ENCODE peak calls at places on chromosomes 13 and 19, in ten cellular contexts. One of them, this sample, is unnamed.

GRCh38 chr13:34064456-34065205 is 246.7 kb downstream of the RFC3 start:
- DNase-seq in tibial nerve: no peak
- DNase-seq in uterus: no peak
- DNase-seq in body of pancreas: no peak
- DNase-seq in IMR-90: no peak
- DNase-seq in heart left ventricle: no peak
- DNase-seq in suprapubic skin: no peak
- DNase-seq in transverse colon: no peak
- DNase-seq in A549: no peak
- DNase-seq in adrenal gland: no peak
- DNase-seq in this sample: no peak

GRCh38 chr19:39144487-39145071 is 19.0 kb downstream of the PAK4 start:
- DNase-seq in tibial nerve: no peak
- DNase-seq in uterus: peak
- DNase-seq in body of pancreas: no peak
- DNase-seq in IMR-90: peak
- DNase-seq in heart left ventricle: no peak
- DNase-seq in suprapubic skin: no peak
- DNase-seq in transverse colon: no peak
- DNase-seq in A549: no peak
- DNase-seq in adrenal gland: no peak
- DNase-seq in this sample: peak

GRCh38 chr19:16228637-16229321 is 31.1 kb downstream of the AP1M1 start:
- DNase-seq in tibial nerve: no peak
- DNase-seq in uterus: no peak
- DNase-seq in body of pancreas: no peak
- DNase-seq in IMR-90: no peak
- DNase-seq in heart left ventricle: no peak
- DNase-seq in suprapubic skin: no peak
- DNase-seq in transverse colon: no peak
- DNase-seq in A549: no peak
- DNase-seq in adrenal gland: no peak
- DNase-seq in this sample: no peak

GRCh38 chr19:46428278-46429141 is at the start of gene PNMA8C:
- DNase-seq in tibial nerve: no peak
- DNase-seq in uterus: peak
- DNase-seq in body of pancreas: peak
- DNase-seq in IMR-90: peak
- DNase-seq in heart left ventricle: peak
- DNase-seq in suprapubic skin: no peak
- DNase-seq in transverse colon: peak
- DNase-seq in A549: no peak
- DNase-seq in adrenal gland: peak
- DNase-seq in this sample: peak

GRCh38 chr13:31008400-31009115 is 76.1 kb downstream of the TEX26 start:
- DNase-seq in tibial nerve: no peak
- DNase-seq in uterus: no peak
- DNase-seq in body of pancreas: no peak
- DNase-seq in IMR-90: peak
- DNase-seq in heart left ventricle: no peak
- DNase-seq in suprapubic skin: no peak
- DNase-seq in transverse colon: no peak
- DNase-seq in A549: no peak
- DNase-seq in adrenal gland: no peak
- DNase-seq in this sample: no peak

GRCh38 chr13:39777527-39778061 is 122.1 kb downstream of the COG6 start:
- DNase-seq in tibial nerve: no peak
- DNase-seq in uterus: no peak
- DNase-seq in body of pancreas: no peak
- DNase-seq in IMR-90: peak
- DNase-seq in heart left ventricle: peak
- DNase-seq in suprapubic skin: no peak
- DNase-seq in transverse colon: no peak
- DNase-seq in A549: peak
- DNase-seq in adrenal gland: peak
- DNase-seq in this sample: no peak

GRCh38 chr19:6232567-6232966 is 47.2 kb downstream of the MLLT1 start:
- DNase-seq in tibial nerve: no peak
- DNase-seq in uterus: no peak
- DNase-seq in body of pancreas: no peak
- DNase-seq in IMR-90: peak
- DNase-seq in heart left ventricle: peak
- DNase-seq in suprapubic skin: no peak
- DNase-seq in transverse colon: no peak
- DNase-seq in A549: no peak
- DNase-seq in adrenal gland: no peak
- DNase-seq in this sample: no peak

GRCh38 chr19:17846146-17846545 is 1.6 kb downstream of the JAK3 start:
- DNase-seq in tibial nerve: no peak
- DNase-seq in uterus: no peak
- DNase-seq in body of pancreas: no peak
- DNase-seq in IMR-90: no peak
- DNase-seq in heart left ventricle: no peak
- DNase-seq in suprapubic skin: no peak
- DNase-seq in transverse colon: peak
- DNase-seq in A549: no peak
- DNase-seq in adrenal gland: no peak
- DNase-seq in this sample: no peak

GRCh38 chr13:75779393-75779792 is 143.3 kb downstream of the LMO7 start:
- DNase-seq in tibial nerve: no peak
- DNase-seq in uterus: no peak
- DNase-seq in body of pancreas: no peak
- DNase-seq in IMR-90: no peak
- DNase-seq in heart left ventricle: no peak
- DNase-seq in suprapubic skin: no peak
- DNase-seq in transverse colon: no peak
- DNase-seq in A549: no peak
- DNase-seq in adrenal gland: no peak
- DNase-seq in this sample: no peak

GRCh38 chr13:99226493-99226892 is 25.8 kb downstream of the UBAC2 start:
- DNase-seq in tibial nerve: no peak
- DNase-seq in uterus: no peak
- DNase-seq in body of pancreas: no peak
- DNase-seq in IMR-90: no peak
- DNase-seq in heart left ventricle: no peak
- DNase-seq in suprapubic skin: no peak
- DNase-seq in transverse colon: no peak
- DNase-seq in A549: no peak
- DNase-seq in adrenal gland: no peak
- DNase-seq in this sample: no peak

GRCh38 chr13:112861876-112862615 is 107.0 kb upstream of the MCF2L start:
- DNase-seq in tibial nerve: no peak
- DNase-seq in uterus: no peak
- DNase-seq in body of pancreas: no peak
- DNase-seq in IMR-90: no peak
- DNase-seq in heart left ventricle: no peak
- DNase-seq in suprapubic skin: peak
- DNase-seq in transverse colon: no peak
- DNase-seq in A549: no peak
- DNase-seq in adrenal gland: peak
- DNase-seq in this sample: no peak

GRCh38 chr19:39078436-39079200 is 5.5 kb upstream of the ACP7 start:
- DNase-seq in tibial nerve: no peak
- DNase-seq in uterus: no peak
- DNase-seq in body of pancreas: no peak
- DNase-seq in IMR-90: peak
- DNase-seq in heart left ventricle: no peak
- DNase-seq in suprapubic skin: no peak
- DNase-seq in transverse colon: no peak
- DNase-seq in A549: peak
- DNase-seq in adrenal gland: no peak
- DNase-seq in this sample: no peak

GRCh38 chr19:2275588-2276428 is 6.2 kb downstream of the PEAK3 start:
- DNase-seq in tibial nerve: no peak
- DNase-seq in uterus: no peak
- DNase-seq in body of pancreas: no peak
- DNase-seq in IMR-90: no peak
- DNase-seq in heart left ventricle: no peak
- DNase-seq in suprapubic skin: no peak
- DNase-seq in transverse colon: peak
- DNase-seq in A549: no peak
- DNase-seq in adrenal gland: peak
- DNase-seq in this sample: peak
- TF ChIP-seq POLR2A in tibial nerve: no peak
- TF ChIP-seq POLR2A in uterus: no peak
- TF ChIP-seq POLR2A in body of pancreas: no peak
- TF ChIP-seq POLR2A in IMR-90: no peak
- TF ChIP-seq POLR2A in heart left ventricle: no peak
- TF ChIP-seq POLR2A in suprapubic skin: no peak
- TF ChIP-seq POLR2A in transverse colon: no peak
- TF ChIP-seq POLR2A in A549: no peak
- TF ChIP-seq POLR2A in adrenal gland: no peak
- TF ChIP-seq POLR2A in this sample: no peak

GRCh38 chr13:105972306-105972721 is 563.1 kb downstream of the EFNB2 start:
- DNase-seq in tibial nerve: no peak
- DNase-seq in uterus: no peak
- DNase-seq in body of pancreas: no peak
- DNase-seq in IMR-90: no peak
- DNase-seq in heart left ventricle: no peak
- DNase-seq in suprapubic skin: no peak
- DNase-seq in transverse colon: peak
- DNase-seq in A549: no peak
- DNase-seq in adrenal gland: no peak
- DNase-seq in this sample: no peak
- TF ChIP-seq POLR2A in tibial nerve: no peak
- TF ChIP-seq POLR2A in uterus: no peak
- TF ChIP-seq POLR2A in body of pancreas: no peak
- TF ChIP-seq POLR2A in IMR-90: no peak
- TF ChIP-seq POLR2A in heart left ventricle: no peak
- TF ChIP-seq POLR2A in suprapubic skin: no peak
- TF ChIP-seq POLR2A in transverse colon: no peak
- TF ChIP-seq POLR2A in A549: no peak
- TF ChIP-seq POLR2A in adrenal gland: no peak
- TF ChIP-seq POLR2A in this sample: no peak

DNA sequence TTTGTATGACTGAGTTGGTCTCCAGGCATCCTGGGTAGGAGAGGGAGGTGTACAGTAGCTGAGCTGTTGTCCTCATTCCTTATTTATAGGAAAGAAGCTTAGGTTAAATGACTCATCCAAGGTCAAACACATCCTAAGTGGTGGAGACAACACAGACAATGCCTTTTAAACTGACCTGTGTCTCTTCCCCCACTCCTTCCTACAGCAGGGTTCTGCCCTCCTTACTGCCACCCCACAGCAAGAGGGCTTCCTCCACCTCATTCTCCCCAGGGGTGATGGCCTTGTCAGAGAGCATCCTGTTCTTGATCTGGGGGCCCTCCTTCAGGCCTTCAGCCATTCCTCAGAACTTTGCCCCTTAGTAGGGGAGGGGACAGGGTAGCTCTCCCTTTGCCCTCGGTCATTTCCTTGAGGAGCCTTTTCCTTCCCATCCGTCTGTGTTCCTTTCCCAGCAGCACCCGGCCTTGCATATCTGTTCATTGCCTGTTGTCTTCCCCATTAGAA is 48.2 kb upstream of the GPI start:
- DNase-seq in tibial nerve: no peak
- DNase-seq in uterus: no peak
- DNase-seq in body of pancreas: no peak
- DNase-seq in IMR-90: peak
- DNase-seq in heart left ventricle: no peak
- DNase-seq in suprapubic skin: no peak
- DNase-seq in transverse colon: peak
- DNase-seq in A549: peak
- DNase-seq in adrenal gland: no peak
- DNase-seq in this sample: no peak
- TF ChIP-seq POLR2A in tibial nerve: no peak
- TF ChIP-seq POLR2A in uterus: no peak
- TF ChIP-seq POLR2A in body of pancreas: no peak
- TF ChIP-seq POLR2A in IMR-90: no peak
- TF ChIP-seq POLR2A in heart left ventricle: no peak
- TF ChIP-seq POLR2A in suprapubic skin: no peak
- TF ChIP-seq POLR2A in transverse colon: no peak
- TF ChIP-seq POLR2A in A549: no peak
- TF ChIP-seq POLR2A in adrenal gland: no peak
- TF ChIP-seq POLR2A in this sample: no peak

GRCh38 chr13:48159436-48160225 is 64.7 kb upstream of the MED4 start:
- DNase-seq in tibial nerve: no peak
- DNase-seq in uterus: no peak
- DNase-seq in body of pancreas: no peak
- DNase-seq in IMR-90: no peak
- DNase-seq in heart left ventricle: no peak
- DNase-seq in suprapubic skin: no peak
- DNase-seq in transverse colon: no peak
- DNase-seq in A549: no peak
- DNase-seq in adrenal gland: no peak
- DNase-seq in this sample: no peak

GRCh38 chr13:48162182-48162581 is 67.3 kb upstream of the MED4 start:
- DNase-seq in tibial nerve: no peak
- DNase-seq in uterus: no peak
- DNase-seq in body of pancreas: no peak
- DNase-seq in IMR-90: no peak
- DNase-seq in heart left ventricle: no peak
- DNase-seq in suprapubic skin: no peak
- DNase-seq in transverse colon: no peak
- DNase-seq in A549: no peak
- DNase-seq in adrenal gland: no peak
- DNase-seq in this sample: no peak

GRCh38 chr13:48160879-48161278 is 66.0 kb upstream of the MED4 start:
- DNase-seq in tibial nerve: peak
- DNase-seq in uterus: no peak
- DNase-seq in body of pancreas: no peak
- DNase-seq in IMR-90: no peak
- DNase-seq in heart left ventricle: peak
- DNase-seq in suprapubic skin: no peak
- DNase-seq in transverse colon: no peak
- DNase-seq in A549: no peak
- DNase-seq in adrenal gland: no peak
- DNase-seq in this sample: no peak

GRCh38 chr13:48163066-48163465 is 68.2 kb upstream of the MED4 start:
- DNase-seq in tibial nerve: no peak
- DNase-seq in uterus: no peak
- DNase-seq in body of pancreas: no peak
- DNase-seq in IMR-90: no peak
- DNase-seq in heart left ventricle: no peak
- DNase-seq in suprapubic skin: no peak
- DNase-seq in transverse colon: no peak
- DNase-seq in A549: no peak
- DNase-seq in adrenal gland: no peak
- DNase-seq in this sample: no peak

DNA sequence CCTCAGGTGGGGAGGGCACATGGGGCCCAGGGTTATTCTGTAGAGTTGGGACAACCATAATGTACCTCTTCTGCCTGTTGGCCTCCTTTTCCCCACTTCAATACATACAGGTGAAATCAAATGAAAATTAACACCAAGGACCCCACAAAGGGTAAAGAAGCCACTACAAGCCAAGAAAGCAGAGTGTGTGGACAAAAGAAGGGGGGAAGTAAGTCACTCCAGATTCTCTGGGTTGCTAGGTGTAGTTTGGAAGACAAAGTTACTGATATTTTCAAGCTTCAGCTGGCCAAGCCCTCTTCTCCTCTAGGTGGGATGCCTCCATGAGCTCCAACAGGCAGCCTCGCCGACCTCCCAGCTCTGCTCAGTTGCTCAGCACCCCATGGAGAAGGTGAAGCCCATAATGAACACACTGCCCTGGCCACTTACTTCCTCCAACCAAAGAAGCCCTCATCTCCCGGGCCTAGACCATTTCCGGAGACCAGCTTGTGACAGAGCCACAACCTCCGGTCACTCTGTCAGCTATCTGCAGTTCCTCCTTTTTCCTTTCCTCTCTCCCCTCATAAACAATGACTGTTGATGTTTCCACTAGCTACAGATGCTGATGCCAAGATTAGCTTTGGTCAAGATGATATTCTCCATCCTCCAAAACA is 66.8 kb upstream of the MED4 start:
- DNase-seq in tibial nerve: peak
- DNase-seq in uterus: no peak
- DNase-seq in body of pancreas: peak
- DNase-seq in IMR-90: no peak
- DNase-seq in heart left ventricle: peak
- DNase-seq in suprapubic skin: peak
- DNase-seq in transverse colon: peak
- DNase-seq in A549: no peak
- DNase-seq in adrenal gland: peak
- DNase-seq in this sample: no peak
- TF ChIP-seq POLR2A in tibial nerve: no peak
- TF ChIP-seq POLR2A in uterus: no peak
- TF ChIP-seq POLR2A in body of pancreas: no peak
- TF ChIP-seq POLR2A in IMR-90: no peak
- TF ChIP-seq POLR2A in heart left ventricle: no peak
- TF ChIP-seq POLR2A in suprapubic skin: no peak
- TF ChIP-seq POLR2A in transverse colon: no peak
- TF ChIP-seq POLR2A in A549: no peak
- TF ChIP-seq POLR2A in adrenal gland: no peak
- TF ChIP-seq POLR2A in this sample: no peak